ENCODE peak calls at places on chromosomes 2 and 18, in six cellular contexts. G is iPS-NIHi11, C is RKO, B is A172, H is GM20000, L is NAMALWA. Q is an unnamed sample.
A peak's percentile ranks its signal among the peaks of the same experiment; 100 is the strongest.

GRCh38 chr18:48018806-48019295 is 88.4 kb upstream of the SMAD2 start:
- DNase-seq in G (no peak), C (no peak), B (no peak), H (no peak), L (no peak), Q (no peak)

GRCh38 chr2:9258953-9259399 is 52.4 kb downstream of the ASAP2 start:
- DNase-seq in G (no peak), C (no peak), B (no peak), H (no peak), L (no peak), Q (no peak)

GRCh38 chr18:63199743-63200241 is 119.8 kb downstream of the BCL2 start:
- DNase-seq in G (no peak), C (no peak), B (no peak), H (no peak), L (no peak), Q (no peak)

GRCh38 chr18:22193466-22193865 is 24.1 kb downstream of the GATA6 start:
- DNase-seq in G (no peak), C (no peak), B (no peak), H (no peak), L (no peak), Q (no peak)

GRCh38 chr2:240138275-240138984 is 2.0 kb downstream of the OTOS start:
- DNase-seq in G (no peak), C (peak; percentile 53), B (peak; percentile 41), H (no peak), L (no peak), Q (no peak)

GRCh38 chr2:32963941-32964340 is 17.2 kb downstream of the LTBP1 start:
- DNase-seq in G (no peak), C (no peak), B (no peak), H (no peak), L (no peak), Q (no peak)

GRCh38 chr2:177572236-177572671 is 179.7 kb downstream of the AGPS start:
- DNase-seq in G (no peak), C (no peak), B (no peak), H (no peak), L (no peak), Q (no peak)

GRCh38 chr2:196884368-196884767 is 42.1 kb downstream of the PGAP1 start:
- DNase-seq in G (no peak), C (no peak), B (no peak), H (no peak), L (no peak), Q (no peak)

GRCh38 chr2:37324536-37324785 is 172 bp downstream of the PRKD3 start:
- DNase-seq in G (no peak), C (peak; percentile 59), B (no peak), H (no peak), L (peak; percentile 83), Q (no peak)

GRCh38 chr2:117523267-117523666 is 291.2 kb upstream of the DDX18 start:
- DNase-seq in G (peak; percentile 19), C (no peak), B (no peak), H (no peak), L (peak; percentile 36), Q (peak; percentile 78)

GRCh38 chr18:22188551-22189267 is 19.3 kb downstream of the GATA6 start:
- DNase-seq in G (no peak), C (no peak), B (no peak), H (no peak), L (no peak), Q (no peak)

GRCh38 chr2:167940361-167940744 is 307.0 kb downstream of the STK39 start:
- DNase-seq in G (no peak), C (no peak), B (no peak), H (no peak), L (no peak), Q (no peak)

GRCh38 chr2:8638327-8638726 is 43.5 kb upstream of the ID2 start:
- DNase-seq in G (no peak), C (no peak), B (no peak), H (no peak), L (no peak), Q (no peak)

Q was measured in Karpas-422.